ENCODE peak calls at places on chromosomes 16 and 17, in five cellular contexts. Q is A549, K is PC-3, W is neural progenitor cell, C is GM23338. Z is an unnamed sample.

GRCh38 chr17:50916026-50916707 is 50.0 kb upstream of the TOB1 start:
- DNase-seq in C (no peak), W (no peak), Q (no peak), K (peak; percentile 42), Z (no peak)

GRCh38 chr16:67055712-67056487 is 27.0 kb downstream of the CBFB start:
- DNase-seq in W (no peak), K (peak; percentile 89), Q (peak; percentile 36), C (no peak), Z (no peak)

GRCh38 chr17:80800775-80801391 is 190.8 kb upstream of the CHMP6 start:
- DNase-seq in C (no peak), K (no peak), W (no peak), Q (no peak), Z (no peak)

GRCh38 chr16:10100829-10101228 is 81.4 kb downstream of the GRIN2A start:
- DNase-seq in W (no peak), K (no peak), C (no peak), Q (no peak), Z (no peak)

GRCh38 chr16:53904533-53904932 is 200.6 kb downstream of the FTO start:
- DNase-seq in W (no peak), Q (no peak), K (no peak), C (no peak), Z (no peak)

GRCh38 chr17:44095647-44096496 is 25.3 kb downstream of the G6PC3 start:
- DNase-seq in W (peak; percentile 92), K (peak; percentile 65), C (peak; percentile 96), Q (peak; percentile 94), Z (no peak)

GRCh38 chr17:5019475-5019956 is 15.7 kb downstream of the SLC52A1 start:
- DNase-seq in W (peak; percentile 25), Q (no peak), K (peak; percentile 4), C (peak; percentile 42), Z (peak; percentile 76)

GRCh38 chr16:59510008-59510424 is 775.9 kb upstream of the GOT2 start:
- DNase-seq in K (peak; percentile 85), W (no peak), C (no peak), Q (peak; percentile 74), Z (no peak)

GRCh38 chr17:17723354-17724261 is 42.4 kb downstream of the RAI1 start:
- DNase-seq in C (peak; percentile 71), Q (no peak), W (peak; percentile 77), K (no peak), Z (no peak)

GRCh38 chr16:70576431-70577255 is 53.0 kb downstream of the SF3B3 start:
- DNase-seq in W (no peak), K (peak; percentile 22), C (peak; percentile 37), Q (peak; percentile 33), Z (peak; percentile 28)

DNA sequence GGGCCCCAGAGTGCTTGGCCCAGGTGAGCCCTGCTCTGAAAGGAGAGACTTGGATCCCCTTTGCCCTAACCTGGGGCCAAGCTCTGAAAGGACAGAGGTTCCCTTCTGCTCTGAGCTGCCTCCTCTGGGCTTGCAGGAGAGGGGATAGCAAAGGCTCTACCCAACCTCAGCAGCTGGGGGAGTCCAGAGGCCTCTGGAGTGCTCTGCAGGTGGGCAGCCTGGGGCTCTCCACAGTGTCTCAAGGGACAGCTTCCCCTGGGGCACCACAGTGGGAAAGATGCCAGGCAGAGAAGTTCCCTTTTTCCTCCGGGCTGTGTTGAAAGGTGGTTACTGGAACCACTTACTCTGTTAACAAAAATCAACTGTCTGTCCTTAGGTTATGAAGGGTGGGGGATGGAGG is 48.2 kb upstream of the MGAT5B start:
- DNase-seq in Q (no peak), C (no peak), K (no peak), W (no peak), Z (peak; percentile 74)
- H3K4me3 ChIP-seq in Q (no peak overlapping the region), C (no peak overlapping the region), K (no peak overlapping the region), W (no peak overlapping the region), Z (no peak overlapping the region)

GRCh38 chr17:37651846-37652245 is 8.6 kb upstream of the DDX52 start:
- DNase-seq in W (no peak), C (no peak), Q (no peak), K (no peak), Z (no peak)

GRCh38 chr17:37648555-37648954 is 5.3 kb upstream of the DDX52 start:
- DNase-seq in K (peak; percentile 57), C (no peak), W (no peak), Q (no peak), Z (no peak)

DNA sequence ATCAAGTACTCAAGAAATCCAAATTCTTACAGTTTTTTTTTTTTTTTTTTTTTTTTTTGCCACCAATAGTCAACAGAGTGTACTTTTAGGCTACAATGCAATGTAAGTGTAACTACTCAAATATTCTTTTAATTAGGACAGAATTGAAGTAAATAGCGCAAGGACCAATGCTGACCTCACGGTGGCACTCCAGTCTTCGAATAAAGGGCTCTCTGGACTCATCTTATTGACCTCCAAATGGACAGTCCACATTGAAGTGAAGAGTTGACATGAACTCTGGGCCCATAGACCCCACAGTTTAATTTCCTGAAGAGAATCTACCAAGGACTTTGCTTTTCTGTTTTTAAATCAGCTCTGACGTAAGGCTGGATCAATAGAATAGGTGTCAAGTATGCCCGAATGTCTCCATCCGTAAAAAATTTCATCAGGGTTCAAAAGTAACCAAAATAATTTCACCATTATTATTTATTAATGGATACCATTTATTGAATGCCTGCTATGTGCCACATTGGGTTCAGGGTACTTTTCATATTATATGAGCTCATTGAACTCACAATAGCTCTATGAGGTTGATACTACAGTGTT is 7.3 kb upstream of the DDX52 start:
- DNase-seq in W (peak; percentile 74), Q (peak; percentile 76), K (peak; percentile 46), C (peak; percentile 66), Z (peak; percentile 10)
- TF ChIP-seq CTCF in W (peak; percentile 73), Q (peak; percentile 90), K (peak; percentile 62), C (peak; percentile 79), Z (peak; percentile 60)

GRCh38 chr16:456891-457483 is 31.5 kb downstream of the RAB11FIP3 start:
- DNase-seq in K (no peak), C (no peak), Q (no peak), W (no peak), Z (no peak)
- H3K4me2 ChIP-seq in K (no peak overlapping the region), C (no peak overlapping the region), Q (peak overlapping the region; percentile 44), W (no peak overlapping the region), Z (no peak overlapping the region)

DNA sequence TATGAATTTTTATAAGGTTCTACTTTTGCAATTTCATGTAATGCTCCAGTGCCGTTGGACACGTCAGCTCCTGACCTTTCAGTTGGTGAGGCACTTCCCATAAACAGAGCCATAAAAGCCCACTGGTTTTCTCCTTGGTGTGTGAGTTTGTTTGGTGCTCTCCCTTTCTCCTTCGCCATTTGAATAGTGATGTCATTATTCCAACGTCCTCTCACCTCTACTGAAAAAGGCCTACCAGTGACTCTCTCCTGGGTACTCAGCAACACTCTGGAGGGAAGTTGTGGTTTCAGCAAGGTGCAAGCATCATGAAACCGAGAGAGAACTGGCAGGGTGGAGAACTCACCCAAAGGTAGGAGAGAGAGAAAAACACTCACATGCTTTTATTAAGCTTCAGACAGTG is 29.6 kb upstream of the HNF1B start:
- DNase-seq in W (no peak), K (no peak), Q (no peak), C (no peak), Z (peak; percentile 48)
- H3K4me3 ChIP-seq in W (no peak overlapping the region), K (no peak overlapping the region), Q (no peak overlapping the region), C (no peak overlapping the region), Z (no peak overlapping the region)

GRCh38 chr17:8117367-8117979 is 841 bp downstream of the ALOXE3 start:
- DNase-seq in Q (no peak), W (no peak), C (no peak), K (no peak), Z (no peak)

GRCh38 chr17:8120520-8121443 is 2.5 kb upstream of the ALOXE3 start:
- DNase-seq in K (peak; percentile 90), Q (peak; percentile 93), W (peak; percentile 87), C (peak; percentile 90), Z (peak; percentile 81)

GRCh38 chr17:8119575-8120519 is 1.5 kb upstream of the ALOXE3 start:
- DNase-seq in Q (peak; percentile 98), C (peak; percentile 90), K (peak; percentile 93), W (peak; percentile 92), Z (peak; percentile 92)

GRCh38 chr17:8117980-8118768 is at the start of gene ALOXE3:
- DNase-seq in W (peak; percentile 59), Q (peak; percentile 82), C (peak; percentile 59), K (peak; percentile 90), Z (no peak)

DNA sequence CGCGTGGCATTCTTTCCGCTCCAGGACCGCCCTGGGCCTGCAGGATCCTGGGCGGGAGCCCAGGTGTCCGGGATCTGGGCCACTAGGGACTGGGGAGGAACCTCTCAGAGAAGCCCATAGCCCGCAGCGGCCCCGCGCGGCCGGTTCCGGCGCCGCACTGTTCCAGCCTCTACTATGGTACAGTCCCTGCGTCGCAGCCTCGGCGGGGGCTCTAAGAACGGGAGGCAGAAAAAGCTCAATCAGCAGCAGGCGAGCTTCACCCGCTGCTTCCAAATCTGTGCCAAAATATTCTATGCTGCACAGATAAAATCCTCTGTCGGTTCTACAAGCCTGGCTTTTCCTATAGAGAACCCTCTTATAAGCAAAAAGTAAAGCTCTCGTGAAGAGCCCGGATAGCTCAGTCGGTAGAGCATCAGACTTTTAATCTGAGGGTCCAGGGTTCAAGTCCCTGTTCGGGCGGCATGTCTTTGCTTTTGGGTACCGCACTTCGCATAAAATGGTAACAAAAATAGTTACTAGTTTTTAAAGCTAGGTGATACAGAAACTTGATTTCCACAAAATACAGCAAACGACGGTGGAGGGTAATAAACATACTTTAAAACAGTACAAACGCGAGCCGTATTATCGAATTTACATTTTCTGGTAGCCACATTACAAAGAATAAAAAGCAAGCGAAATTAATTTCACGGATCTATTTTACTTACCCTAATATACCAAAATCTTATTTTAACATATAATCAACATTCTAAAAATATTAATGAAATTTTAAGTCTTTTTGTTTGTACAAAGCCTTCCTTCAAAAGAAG is 658 bp upstream of the ALOXE3 start:
- DNase-seq in C (peak; percentile 91), K (peak; percentile 77), W (peak; percentile 92), Q (peak; percentile 87), Z (peak; percentile 89)
- TF ChIP-seq CTCF in C (peak; percentile 71), K (peak; percentile 79), W (peak; percentile 93), Q (peak; percentile 97), Z (peak; percentile 97)

GRCh38 chr16:2156025-2156848 is 655 bp downstream of the TRAF7 start:
- DNase-seq in W (peak; percentile 61), C (peak; percentile 56), Q (no peak), K (peak; percentile 25), Z (peak; percentile 36)

GRCh38 chr16:2156849-2157224 is 1.3 kb downstream of the TRAF7 start:
- DNase-seq in K (no peak), Q (no peak), W (no peak), C (peak; percentile 0), Z (no peak)

GRCh38 chr16:2159052-2159838 is 3.7 kb downstream of the TRAF7 start:
- DNase-seq in K (no peak), C (no peak), Q (peak; percentile 57), W (peak; percentile 29), Z (no peak)

GRCh38 chr16:2157480-2158261 is 2.1 kb downstream of the TRAF7 start:
- DNase-seq in K (no peak), C (no peak), W (no peak), Q (no peak), Z (no peak)

GRCh38 chr16:2158262-2158638 is 2.7 kb downstream of the TRAF7 start:
- DNase-seq in W (no peak), C (no peak), Q (no peak), K (no peak), Z (no peak)
- H3K4me2 ChIP-seq in W (no peak overlapping the region), C (no peak overlapping the region), Q (peak overlapping the region; percentile 98), K (no peak overlapping the region), Z (no peak overlapping the region)